ENCODE peak calls at places on chromosomes 3 and 15, in nine cellular contexts. One of them, this sample, is unnamed.

GRCh38 chr15:51334011-51334426 is 4.4 kb downstream of the CYP19A1 start:
- DNase-seq in stomach: no peak
- DNase-seq in fibroblast of lung: no peak
- DNase-seq in kidney tubule cell: no peak
- DNase-seq in stimulated activated CD8-positive, alpha-beta memory T cell treated with anti-CD3 and anti-CD28 coated beads, Interleukin-4, amount 100 ng/mL, for 48 hours: no peak
- DNase-seq in activated T-helper 1 cell treated with anti-CD3 and anti-CD28 coated beads, Interleukin-12 subunit alpha, Interleukin-12 subunit beta, Interleukin-2, Interleukin-4 antibody, amounts not matched to agents 30 ng/mL and 10 ng/mL and 1 ng/mL, durations not matched to agents 14 hours and 24 hours and 36 hours: no peak
- DNase-seq in ACHN: no peak
- DNase-seq in nephron progenitor cell: no peak
- DNase-seq in ELR: no peak
- DNase-seq in this sample: peak

GRCh38 chr3:190701096-190701532 is 161.4 kb downstream of the GMNC start:
- DNase-seq in stomach: peak
- DNase-seq in fibroblast of lung: peak
- DNase-seq in kidney tubule cell: peak
- DNase-seq in stimulated activated CD8-positive, alpha-beta memory T cell treated with anti-CD3 and anti-CD28 coated beads, Interleukin-4, amount 100 ng/mL, for 48 hours: peak
- DNase-seq in activated T-helper 1 cell treated with anti-CD3 and anti-CD28 coated beads, Interleukin-12 subunit alpha, Interleukin-12 subunit beta, Interleukin-2, Interleukin-4 antibody, amounts not matched to agents 30 ng/mL and 10 ng/mL and 1 ng/mL, durations not matched to agents 14 hours and 24 hours and 36 hours: no peak
- DNase-seq in ACHN: peak
- DNase-seq in nephron progenitor cell: peak
- DNase-seq in ELR: peak
- DNase-seq in this sample: peak

GRCh38 chr3:183492849-183493179 is 62.7 kb downstream of the KLHL6 start:
- DNase-seq in stomach: no peak
- DNase-seq in fibroblast of lung: no peak
- DNase-seq in kidney tubule cell: no peak
- DNase-seq in stimulated activated CD8-positive, alpha-beta memory T cell treated with anti-CD3 and anti-CD28 coated beads, Interleukin-4, amount 100 ng/mL, for 48 hours: no peak
- DNase-seq in activated T-helper 1 cell treated with anti-CD3 and anti-CD28 coated beads, Interleukin-12 subunit alpha, Interleukin-12 subunit beta, Interleukin-2, Interleukin-4 antibody, amounts not matched to agents 30 ng/mL and 10 ng/mL and 1 ng/mL, durations not matched to agents 14 hours and 24 hours and 36 hours: no peak
- DNase-seq in ACHN: no peak
- DNase-seq in nephron progenitor cell: no peak
- DNase-seq in ELR: no peak
- DNase-seq in this sample: no peak

GRCh38 chr3:184592411-184593200 is 31.0 kb downstream of the EPHB3 start:
- DNase-seq in stomach: no peak
- DNase-seq in fibroblast of lung: peak
- DNase-seq in kidney tubule cell: no peak
- DNase-seq in stimulated activated CD8-positive, alpha-beta memory T cell treated with anti-CD3 and anti-CD28 coated beads, Interleukin-4, amount 100 ng/mL, for 48 hours: no peak
- DNase-seq in activated T-helper 1 cell treated with anti-CD3 and anti-CD28 coated beads, Interleukin-12 subunit alpha, Interleukin-12 subunit beta, Interleukin-2, Interleukin-4 antibody, amounts not matched to agents 30 ng/mL and 10 ng/mL and 1 ng/mL, durations not matched to agents 14 hours and 24 hours and 36 hours: no peak
- DNase-seq in ACHN: no peak
- DNase-seq in nephron progenitor cell: peak
- DNase-seq in ELR: no peak
- DNase-seq in this sample: no peak

GRCh38 chr3:134552776-134553175 is 66.9 kb downstream of the CEP63 start:
- DNase-seq in stomach: no peak
- DNase-seq in fibroblast of lung: peak
- DNase-seq in kidney tubule cell: no peak
- DNase-seq in stimulated activated CD8-positive, alpha-beta memory T cell treated with anti-CD3 and anti-CD28 coated beads, Interleukin-4, amount 100 ng/mL, for 48 hours: no peak
- DNase-seq in activated T-helper 1 cell treated with anti-CD3 and anti-CD28 coated beads, Interleukin-12 subunit alpha, Interleukin-12 subunit beta, Interleukin-2, Interleukin-4 antibody, amounts not matched to agents 30 ng/mL and 10 ng/mL and 1 ng/mL, durations not matched to agents 14 hours and 24 hours and 36 hours: no peak
- DNase-seq in ACHN: no peak
- DNase-seq in nephron progenitor cell: no peak
- DNase-seq in ELR: no peak
- DNase-seq in this sample: no peak

GRCh38 chr3:70291097-70291482 is 21.3 kb downstream of the MDFIC2 start:
- DNase-seq in stomach: no peak
- DNase-seq in fibroblast of lung: no peak
- DNase-seq in kidney tubule cell: no peak
- DNase-seq in stimulated activated CD8-positive, alpha-beta memory T cell treated with anti-CD3 and anti-CD28 coated beads, Interleukin-4, amount 100 ng/mL, for 48 hours: no peak
- DNase-seq in activated T-helper 1 cell treated with anti-CD3 and anti-CD28 coated beads, Interleukin-12 subunit alpha, Interleukin-12 subunit beta, Interleukin-2, Interleukin-4 antibody, amounts not matched to agents 30 ng/mL and 10 ng/mL and 1 ng/mL, durations not matched to agents 14 hours and 24 hours and 36 hours: no peak
- DNase-seq in ACHN: no peak
- DNase-seq in nephron progenitor cell: no peak
- DNase-seq in ELR: no peak
- DNase-seq in this sample: no peak

GRCh38 chr3:41224120-41224806 is 25.0 kb downstream of the CTNNB1 start:
- DNase-seq in stomach: no peak
- DNase-seq in fibroblast of lung: peak
- DNase-seq in kidney tubule cell: peak
- DNase-seq in stimulated activated CD8-positive, alpha-beta memory T cell treated with anti-CD3 and anti-CD28 coated beads, Interleukin-4, amount 100 ng/mL, for 48 hours: no peak
- DNase-seq in activated T-helper 1 cell treated with anti-CD3 and anti-CD28 coated beads, Interleukin-12 subunit alpha, Interleukin-12 subunit beta, Interleukin-2, Interleukin-4 antibody, amounts not matched to agents 30 ng/mL and 10 ng/mL and 1 ng/mL, durations not matched to agents 14 hours and 24 hours and 36 hours: no peak
- DNase-seq in ACHN: peak
- DNase-seq in nephron progenitor cell: no peak
- DNase-seq in ELR: peak
- DNase-seq in this sample: no peak

GRCh38 chr15:26889298-26889898 is 22.5 kb downstream of the GABRA5 start:
- DNase-seq in stomach: peak
- DNase-seq in fibroblast of lung: peak
- DNase-seq in kidney tubule cell: peak
- DNase-seq in stimulated activated CD8-positive, alpha-beta memory T cell treated with anti-CD3 and anti-CD28 coated beads, Interleukin-4, amount 100 ng/mL, for 48 hours: peak
- DNase-seq in activated T-helper 1 cell treated with anti-CD3 and anti-CD28 coated beads, Interleukin-12 subunit alpha, Interleukin-12 subunit beta, Interleukin-2, Interleukin-4 antibody, amounts not matched to agents 30 ng/mL and 10 ng/mL and 1 ng/mL, durations not matched to agents 14 hours and 24 hours and 36 hours: no peak
- DNase-seq in ACHN: peak
- DNase-seq in nephron progenitor cell: peak
- DNase-seq in ELR: peak
- DNase-seq in this sample: peak

GRCh38 chr3:13564751-13565560 is 16.0 kb downstream of the FBLN2 start:
- DNase-seq in stomach: no peak
- DNase-seq in fibroblast of lung: no peak
- DNase-seq in kidney tubule cell: no peak
- DNase-seq in stimulated activated CD8-positive, alpha-beta memory T cell treated with anti-CD3 and anti-CD28 coated beads, Interleukin-4, amount 100 ng/mL, for 48 hours: no peak
- DNase-seq in activated T-helper 1 cell treated with anti-CD3 and anti-CD28 coated beads, Interleukin-12 subunit alpha, Interleukin-12 subunit beta, Interleukin-2, Interleukin-4 antibody, amounts not matched to agents 30 ng/mL and 10 ng/mL and 1 ng/mL, durations not matched to agents 14 hours and 24 hours and 36 hours: no peak
- DNase-seq in ACHN: no peak
- DNase-seq in nephron progenitor cell: no peak
- DNase-seq in ELR: no peak
- DNase-seq in this sample: no peak

GRCh38 chr3:89145995-89146394 is 38.6 kb downstream of the EPHA3 start:
- DNase-seq in stomach: no peak
- DNase-seq in fibroblast of lung: peak
- DNase-seq in kidney tubule cell: peak
- DNase-seq in stimulated activated CD8-positive, alpha-beta memory T cell treated with anti-CD3 and anti-CD28 coated beads, Interleukin-4, amount 100 ng/mL, for 48 hours: no peak
- DNase-seq in activated T-helper 1 cell treated with anti-CD3 and anti-CD28 coated beads, Interleukin-12 subunit alpha, Interleukin-12 subunit beta, Interleukin-2, Interleukin-4 antibody, amounts not matched to agents 30 ng/mL and 10 ng/mL and 1 ng/mL, durations not matched to agents 14 hours and 24 hours and 36 hours: no peak
- DNase-seq in ACHN: peak
- DNase-seq in nephron progenitor cell: no peak
- DNase-seq in ELR: peak
- DNase-seq in this sample: no peak

GRCh38 chr15:63013052-63013808 is 29.3 kb upstream of the TPM1 start:
- DNase-seq in stomach: no peak
- DNase-seq in fibroblast of lung: peak
- DNase-seq in kidney tubule cell: peak
- DNase-seq in stimulated activated CD8-positive, alpha-beta memory T cell treated with anti-CD3 and anti-CD28 coated beads, Interleukin-4, amount 100 ng/mL, for 48 hours: no peak
- DNase-seq in activated T-helper 1 cell treated with anti-CD3 and anti-CD28 coated beads, Interleukin-12 subunit alpha, Interleukin-12 subunit beta, Interleukin-2, Interleukin-4 antibody, amounts not matched to agents 30 ng/mL and 10 ng/mL and 1 ng/mL, durations not matched to agents 14 hours and 24 hours and 36 hours: no peak
- DNase-seq in ACHN: no peak
- DNase-seq in nephron progenitor cell: no peak
- DNase-seq in ELR: peak
- DNase-seq in this sample: peak

GRCh38 chr3:71510485-71510884 is 73.0 kb downstream of the FOXP1 start:
- DNase-seq in stomach: no peak
- DNase-seq in fibroblast of lung: peak
- DNase-seq in kidney tubule cell: peak
- DNase-seq in stimulated activated CD8-positive, alpha-beta memory T cell treated with anti-CD3 and anti-CD28 coated beads, Interleukin-4, amount 100 ng/mL, for 48 hours: no peak
- DNase-seq in activated T-helper 1 cell treated with anti-CD3 and anti-CD28 coated beads, Interleukin-12 subunit alpha, Interleukin-12 subunit beta, Interleukin-2, Interleukin-4 antibody, amounts not matched to agents 30 ng/mL and 10 ng/mL and 1 ng/mL, durations not matched to agents 14 hours and 24 hours and 36 hours: no peak
- DNase-seq in ACHN: peak
- DNase-seq in nephron progenitor cell: no peak
- DNase-seq in ELR: peak
- DNase-seq in this sample: no peak

GRCh38 chr3:48469046-48469915 is 22.7 kb downstream of the ATRIP start:
- DNase-seq in stomach: no peak
- DNase-seq in fibroblast of lung: no peak
- DNase-seq in kidney tubule cell: no peak
- DNase-seq in stimulated activated CD8-positive, alpha-beta memory T cell treated with anti-CD3 and anti-CD28 coated beads, Interleukin-4, amount 100 ng/mL, for 48 hours: no peak
- DNase-seq in activated T-helper 1 cell treated with anti-CD3 and anti-CD28 coated beads, Interleukin-12 subunit alpha, Interleukin-12 subunit beta, Interleukin-2, Interleukin-4 antibody, amounts not matched to agents 30 ng/mL and 10 ng/mL and 1 ng/mL, durations not matched to agents 14 hours and 24 hours and 36 hours: no peak
- DNase-seq in ACHN: no peak
- DNase-seq in nephron progenitor cell: no peak
- DNase-seq in ELR: no peak
- DNase-seq in this sample: no peak

GRCh38 chr15:68054658-68055223 is 626 bp downstream of the PIAS1 start:
- DNase-seq in stomach: peak
- DNase-seq in fibroblast of lung: peak
- DNase-seq in kidney tubule cell: peak
- DNase-seq in stimulated activated CD8-positive, alpha-beta memory T cell treated with anti-CD3 and anti-CD28 coated beads, Interleukin-4, amount 100 ng/mL, for 48 hours: peak
- DNase-seq in activated T-helper 1 cell treated with anti-CD3 and anti-CD28 coated beads, Interleukin-12 subunit alpha, Interleukin-12 subunit beta, Interleukin-2, Interleukin-4 antibody, amounts not matched to agents 30 ng/mL and 10 ng/mL and 1 ng/mL, durations not matched to agents 14 hours and 24 hours and 36 hours: peak
- DNase-seq in ACHN: peak
- DNase-seq in nephron progenitor cell: peak
- DNase-seq in ELR: peak
- DNase-seq in this sample: peak

GRCh38 chr15:39869251-39869650 is 50.8 kb downstream of the GPR176 start:
- DNase-seq in stomach: no peak
- DNase-seq in fibroblast of lung: no peak
- DNase-seq in kidney tubule cell: no peak
- DNase-seq in stimulated activated CD8-positive, alpha-beta memory T cell treated with anti-CD3 and anti-CD28 coated beads, Interleukin-4, amount 100 ng/mL, for 48 hours: no peak
- DNase-seq in activated T-helper 1 cell treated with anti-CD3 and anti-CD28 coated beads, Interleukin-12 subunit alpha, Interleukin-12 subunit beta, Interleukin-2, Interleukin-4 antibody, amounts not matched to agents 30 ng/mL and 10 ng/mL and 1 ng/mL, durations not matched to agents 14 hours and 24 hours and 36 hours: no peak
- DNase-seq in ACHN: no peak
- DNase-seq in nephron progenitor cell: no peak
- DNase-seq in ELR: no peak
- DNase-seq in this sample: peak

GRCh38 chr3:129358177-129359101 is 70.0 kb downstream of the EFCAB12 start:
- DNase-seq in stomach: no peak
- DNase-seq in fibroblast of lung: no peak
- DNase-seq in kidney tubule cell: no peak
- DNase-seq in stimulated activated CD8-positive, alpha-beta memory T cell treated with anti-CD3 and anti-CD28 coated beads, Interleukin-4, amount 100 ng/mL, for 48 hours: no peak
- DNase-seq in activated T-helper 1 cell treated with anti-CD3 and anti-CD28 coated beads, Interleukin-12 subunit alpha, Interleukin-12 subunit beta, Interleukin-2, Interleukin-4 antibody, amounts not matched to agents 30 ng/mL and 10 ng/mL and 1 ng/mL, durations not matched to agents 14 hours and 24 hours and 36 hours: no peak
- DNase-seq in ACHN: no peak
- DNase-seq in nephron progenitor cell: no peak
- DNase-seq in ELR: no peak
- DNase-seq in this sample: no peak

GRCh38 chr3:94873751-94874150 is 810.9 kb downstream of the NSUN3 start:
- DNase-seq in stomach: no peak
- DNase-seq in fibroblast of lung: no peak
- DNase-seq in kidney tubule cell: no peak
- DNase-seq in stimulated activated CD8-positive, alpha-beta memory T cell treated with anti-CD3 and anti-CD28 coated beads, Interleukin-4, amount 100 ng/mL, for 48 hours: no peak
- DNase-seq in activated T-helper 1 cell treated with anti-CD3 and anti-CD28 coated beads, Interleukin-12 subunit alpha, Interleukin-12 subunit beta, Interleukin-2, Interleukin-4 antibody, amounts not matched to agents 30 ng/mL and 10 ng/mL and 1 ng/mL, durations not matched to agents 14 hours and 24 hours and 36 hours: no peak
- DNase-seq in ACHN: no peak
- DNase-seq in nephron progenitor cell: no peak
- DNase-seq in ELR: no peak
- DNase-seq in this sample: no peak

GRCh38 chr15:40339621-40339945 is 1.2 kb downstream of the CCDC9B start:
- DNase-seq in stomach: no peak
- DNase-seq in fibroblast of lung: no peak
- DNase-seq in kidney tubule cell: no peak
- DNase-seq in stimulated activated CD8-positive, alpha-beta memory T cell treated with anti-CD3 and anti-CD28 coated beads, Interleukin-4, amount 100 ng/mL, for 48 hours: no peak
- DNase-seq in activated T-helper 1 cell treated with anti-CD3 and anti-CD28 coated beads, Interleukin-12 subunit alpha, Interleukin-12 subunit beta, Interleukin-2, Interleukin-4 antibody, amounts not matched to agents 30 ng/mL and 10 ng/mL and 1 ng/mL, durations not matched to agents 14 hours and 24 hours and 36 hours: no peak
- DNase-seq in ACHN: no peak
- DNase-seq in nephron progenitor cell: no peak
- DNase-seq in ELR: peak
- DNase-seq in this sample: peak

GRCh38 chr3:120170223-120170622 is 76.0 kb upstream of the GSK3B start:
- DNase-seq in stomach: no peak
- DNase-seq in fibroblast of lung: peak
- DNase-seq in kidney tubule cell: peak
- DNase-seq in stimulated activated CD8-positive, alpha-beta memory T cell treated with anti-CD3 and anti-CD28 coated beads, Interleukin-4, amount 100 ng/mL, for 48 hours: no peak
- DNase-seq in activated T-helper 1 cell treated with anti-CD3 and anti-CD28 coated beads, Interleukin-12 subunit alpha, Interleukin-12 subunit beta, Interleukin-2, Interleukin-4 antibody, amounts not matched to agents 30 ng/mL and 10 ng/mL and 1 ng/mL, durations not matched to agents 14 hours and 24 hours and 36 hours: no peak
- DNase-seq in ACHN: peak
- DNase-seq in nephron progenitor cell: no peak
- DNase-seq in ELR: peak
- DNase-seq in this sample: no peak

GRCh38 chr3:24025805-24026204 is 80.7 kb downstream of the NR1D2 start:
- DNase-seq in stomach: no peak
- DNase-seq in fibroblast of lung: no peak
- DNase-seq in kidney tubule cell: no peak
- DNase-seq in stimulated activated CD8-positive, alpha-beta memory T cell treated with anti-CD3 and anti-CD28 coated beads, Interleukin-4, amount 100 ng/mL, for 48 hours: no peak
- DNase-seq in activated T-helper 1 cell treated with anti-CD3 and anti-CD28 coated beads, Interleukin-12 subunit alpha, Interleukin-12 subunit beta, Interleukin-2, Interleukin-4 antibody, amounts not matched to agents 30 ng/mL and 10 ng/mL and 1 ng/mL, durations not matched to agents 14 hours and 24 hours and 36 hours: no peak
- DNase-seq in ACHN: no peak
- DNase-seq in nephron progenitor cell: no peak
- DNase-seq in ELR: no peak
- DNase-seq in this sample: no peak

GRCh38 chr15:80310776-80311175 is 58.8 kb upstream of the CTXND1 start:
- DNase-seq in stomach: no peak
- DNase-seq in fibroblast of lung: no peak
- DNase-seq in kidney tubule cell: no peak
- DNase-seq in stimulated activated CD8-positive, alpha-beta memory T cell treated with anti-CD3 and anti-CD28 coated beads, Interleukin-4, amount 100 ng/mL, for 48 hours: no peak
- DNase-seq in activated T-helper 1 cell treated with anti-CD3 and anti-CD28 coated beads, Interleukin-12 subunit alpha, Interleukin-12 subunit beta, Interleukin-2, Interleukin-4 antibody, amounts not matched to agents 30 ng/mL and 10 ng/mL and 1 ng/mL, durations not matched to agents 14 hours and 24 hours and 36 hours: no peak
- DNase-seq in ACHN: no peak
- DNase-seq in nephron progenitor cell: no peak
- DNase-seq in ELR: no peak
- DNase-seq in this sample: no peak

GRCh38 chr15:90463381-90463780 is 66.3 kb upstream of the CRTC3 start:
- DNase-seq in stomach: no peak
- DNase-seq in fibroblast of lung: peak
- DNase-seq in kidney tubule cell: peak
- DNase-seq in stimulated activated CD8-positive, alpha-beta memory T cell treated with anti-CD3 and anti-CD28 coated beads, Interleukin-4, amount 100 ng/mL, for 48 hours: no peak
- DNase-seq in activated T-helper 1 cell treated with anti-CD3 and anti-CD28 coated beads, Interleukin-12 subunit alpha, Interleukin-12 subunit beta, Interleukin-2, Interleukin-4 antibody, amounts not matched to agents 30 ng/mL and 10 ng/mL and 1 ng/mL, durations not matched to agents 14 hours and 24 hours and 36 hours: no peak
- DNase-seq in ACHN: no peak
- DNase-seq in nephron progenitor cell: no peak
- DNase-seq in ELR: peak
- DNase-seq in this sample: no peak

GRCh38 chr3:21729888-21730459 is 21.0 kb downstream of the ZNF385D start:
- DNase-seq in stomach: no peak
- DNase-seq in fibroblast of lung: peak
- DNase-seq in kidney tubule cell: peak
- DNase-seq in stimulated activated CD8-positive, alpha-beta memory T cell treated with anti-CD3 and anti-CD28 coated beads, Interleukin-4, amount 100 ng/mL, for 48 hours: no peak
- DNase-seq in activated T-helper 1 cell treated with anti-CD3 and anti-CD28 coated beads, Interleukin-12 subunit alpha, Interleukin-12 subunit beta, Interleukin-2, Interleukin-4 antibody, amounts not matched to agents 30 ng/mL and 10 ng/mL and 1 ng/mL, durations not matched to agents 14 hours and 24 hours and 36 hours: no peak
- DNase-seq in ACHN: no peak
- DNase-seq in nephron progenitor cell: no peak
- DNase-seq in ELR: no peak
- DNase-seq in this sample: no peak

GRCh38 chr3:154023148-154023547 is 98.0 kb upstream of the ARHGEF26 start:
- DNase-seq in stomach: no peak
- DNase-seq in fibroblast of lung: peak
- DNase-seq in kidney tubule cell: peak
- DNase-seq in stimulated activated CD8-positive, alpha-beta memory T cell treated with anti-CD3 and anti-CD28 coated beads, Interleukin-4, amount 100 ng/mL, for 48 hours: no peak
- DNase-seq in activated T-helper 1 cell treated with anti-CD3 and anti-CD28 coated beads, Interleukin-12 subunit alpha, Interleukin-12 subunit beta, Interleukin-2, Interleukin-4 antibody, amounts not matched to agents 30 ng/mL and 10 ng/mL and 1 ng/mL, durations not matched to agents 14 hours and 24 hours and 36 hours: no peak
- DNase-seq in ACHN: peak
- DNase-seq in nephron progenitor cell: no peak
- DNase-seq in ELR: no peak
- DNase-seq in this sample: no peak

GRCh38 chr3:52636673-52637072 is 49.0 kb downstream of the PBRM1 start:
- DNase-seq in stomach: no peak
- DNase-seq in fibroblast of lung: no peak
- DNase-seq in kidney tubule cell: no peak
- DNase-seq in stimulated activated CD8-positive, alpha-beta memory T cell treated with anti-CD3 and anti-CD28 coated beads, Interleukin-4, amount 100 ng/mL, for 48 hours: no peak
- DNase-seq in activated T-helper 1 cell treated with anti-CD3 and anti-CD28 coated beads, Interleukin-12 subunit alpha, Interleukin-12 subunit beta, Interleukin-2, Interleukin-4 antibody, amounts not matched to agents 30 ng/mL and 10 ng/mL and 1 ng/mL, durations not matched to agents 14 hours and 24 hours and 36 hours: no peak
- DNase-seq in ACHN: no peak
- DNase-seq in nephron progenitor cell: no peak
- DNase-seq in ELR: peak
- DNase-seq in this sample: peak

GRCh38 chr3:122969585-122970453 is 57.7 kb downstream of the SEMA5B start:
- DNase-seq in stomach: no peak
- DNase-seq in fibroblast of lung: peak
- DNase-seq in kidney tubule cell: peak
- DNase-seq in stimulated activated CD8-positive, alpha-beta memory T cell treated with anti-CD3 and anti-CD28 coated beads, Interleukin-4, amount 100 ng/mL, for 48 hours: no peak
- DNase-seq in activated T-helper 1 cell treated with anti-CD3 and anti-CD28 coated beads, Interleukin-12 subunit alpha, Interleukin-12 subunit beta, Interleukin-2, Interleukin-4 antibody, amounts not matched to agents 30 ng/mL and 10 ng/mL and 1 ng/mL, durations not matched to agents 14 hours and 24 hours and 36 hours: no peak
- DNase-seq in ACHN: peak
- DNase-seq in nephron progenitor cell: no peak
- DNase-seq in ELR: peak
- DNase-seq in this sample: peak

GRCh38 chr15:37098468-37099320 is 1.7 kb downstream of the MEIS2 start:
- DNase-seq in stomach: no peak
- DNase-seq in fibroblast of lung: peak
- DNase-seq in kidney tubule cell: peak
- DNase-seq in stimulated activated CD8-positive, alpha-beta memory T cell treated with anti-CD3 and anti-CD28 coated beads, Interleukin-4, amount 100 ng/mL, for 48 hours: peak
- DNase-seq in activated T-helper 1 cell treated with anti-CD3 and anti-CD28 coated beads, Interleukin-12 subunit alpha, Interleukin-12 subunit beta, Interleukin-2, Interleukin-4 antibody, amounts not matched to agents 30 ng/mL and 10 ng/mL and 1 ng/mL, durations not matched to agents 14 hours and 24 hours and 36 hours: no peak
- DNase-seq in ACHN: peak
- DNase-seq in nephron progenitor cell: peak
- DNase-seq in ELR: peak
- DNase-seq in this sample: peak

GRCh38 chr15:70559223-70559823 is 204.0 kb downstream of the UACA start:
- DNase-seq in stomach: peak
- DNase-seq in fibroblast of lung: peak
- DNase-seq in kidney tubule cell: peak
- DNase-seq in stimulated activated CD8-positive, alpha-beta memory T cell treated with anti-CD3 and anti-CD28 coated beads, Interleukin-4, amount 100 ng/mL, for 48 hours: peak
- DNase-seq in activated T-helper 1 cell treated with anti-CD3 and anti-CD28 coated beads, Interleukin-12 subunit alpha, Interleukin-12 subunit beta, Interleukin-2, Interleukin-4 antibody, amounts not matched to agents 30 ng/mL and 10 ng/mL and 1 ng/mL, durations not matched to agents 14 hours and 24 hours and 36 hours: peak
- DNase-seq in ACHN: no peak
- DNase-seq in nephron progenitor cell: peak
- DNase-seq in ELR: peak
- DNase-seq in this sample: no peak

GRCh38 chr3:122977645-122978466 is 49.7 kb downstream of the SEMA5B start:
- DNase-seq in stomach: no peak
- DNase-seq in fibroblast of lung: peak
- DNase-seq in kidney tubule cell: peak
- DNase-seq in stimulated activated CD8-positive, alpha-beta memory T cell treated with anti-CD3 and anti-CD28 coated beads, Interleukin-4, amount 100 ng/mL, for 48 hours: no peak
- DNase-seq in activated T-helper 1 cell treated with anti-CD3 and anti-CD28 coated beads, Interleukin-12 subunit alpha, Interleukin-12 subunit beta, Interleukin-2, Interleukin-4 antibody, amounts not matched to agents 30 ng/mL and 10 ng/mL and 1 ng/mL, durations not matched to agents 14 hours and 24 hours and 36 hours: no peak
- DNase-seq in ACHN: peak
- DNase-seq in nephron progenitor cell: peak
- DNase-seq in ELR: peak
- DNase-seq in this sample: peak

GRCh38 chr3:28335246-28335645 is 13.3 kb upstream of the ZCWPW2 start:
- DNase-seq in stomach: no peak
- DNase-seq in fibroblast of lung: no peak
- DNase-seq in kidney tubule cell: no peak
- DNase-seq in stimulated activated CD8-positive, alpha-beta memory T cell treated with anti-CD3 and anti-CD28 coated beads, Interleukin-4, amount 100 ng/mL, for 48 hours: no peak
- DNase-seq in activated T-helper 1 cell treated with anti-CD3 and anti-CD28 coated beads, Interleukin-12 subunit alpha, Interleukin-12 subunit beta, Interleukin-2, Interleukin-4 antibody, amounts not matched to agents 30 ng/mL and 10 ng/mL and 1 ng/mL, durations not matched to agents 14 hours and 24 hours and 36 hours: no peak
- DNase-seq in ACHN: no peak
- DNase-seq in nephron progenitor cell: no peak
- DNase-seq in ELR: no peak
- DNase-seq in this sample: no peak

GRCh38 chr3:170632780-170633179 is 46.9 kb upstream of the SLC7A14 start:
- DNase-seq in stomach: no peak
- DNase-seq in fibroblast of lung: no peak
- DNase-seq in kidney tubule cell: peak
- DNase-seq in stimulated activated CD8-positive, alpha-beta memory T cell treated with anti-CD3 and anti-CD28 coated beads, Interleukin-4, amount 100 ng/mL, for 48 hours: no peak
- DNase-seq in activated T-helper 1 cell treated with anti-CD3 and anti-CD28 coated beads, Interleukin-12 subunit alpha, Interleukin-12 subunit beta, Interleukin-2, Interleukin-4 antibody, amounts not matched to agents 30 ng/mL and 10 ng/mL and 1 ng/mL, durations not matched to agents 14 hours and 24 hours and 36 hours: no peak
- DNase-seq in ACHN: no peak
- DNase-seq in nephron progenitor cell: no peak
- DNase-seq in ELR: no peak
- DNase-seq in this sample: no peak